ENCODE peak calls at places on chromosomes 7 and 10, in nine cellular contexts. Z is CD4-positive, alpha-beta T cell; I is A549; D is CD4-positive, alpha-beta memory T cell; W is uterus; O is thoracic aorta; N is H1; H is colonic mucosa; T is neural progenitor cell. B is an unnamed sample. For H3K9me3, the result is how much of the 10 kb centered on the place peaks cover.

GRCh38 chr10:27783660-27784059 is 38.0 kb upstream of the MKX start:
- DNase-seq in I (peak), N (peak), T (peak), Z (no peak), W (no peak), H (no peak), D (peak), O (no peak), B (no peak)

GRCh38 chr7:490461-491291 is 29.0 kb downstream of the PDGFA start:
- DNase-seq in H (no peak), T (no peak), W (no peak), Z (no peak), O (no peak), I (no peak), D (no peak), N (no peak), B (no peak)

GRCh38 chr10:52194188-52194587 is 119.9 kb upstream of the DKK1 start:
- DNase-seq in Z (no peak), T (no peak), O (no peak), N (no peak), I (no peak), D (no peak), W (no peak), H (no peak), B (no peak)

GRCh38 chr10:119737827-119738226 is 12.0 kb downstream of the INPP5F start:
- DNase-seq in N (no peak), O (no peak), I (peak), T (peak), H (peak), Z (no peak), D (no peak), W (peak), B (no peak)

GRCh38 chr7:136441835-136442234 is 426.6 kb upstream of the CHRM2 start:
- DNase-seq in T (no peak), D (no peak), O (no peak), Z (no peak), N (no peak), W (no peak), H (no peak), I (no peak), B (no peak)

GRCh38 chr10:96588601-96589419 is 2.0 kb upstream of the TM9SF3 start:
- DNase-seq in Z (no peak), O (no peak), T (no peak), W (no peak), D (no peak), H (no peak), I (no peak), N (no peak), B (no peak)

GRCh38 chr7:39589323-39590111 is 23.3 kb downstream of the YAE1 start:
- DNase-seq in N (peak), D (peak), I (no peak), H (no peak), O (no peak), W (no peak), T (peak), Z (peak), B (peak)

GRCh38 chr7:26375604-26376207 is 84.0 kb downstream of the SNX10 start:
- DNase-seq in I (no peak), D (no peak), T (peak), W (no peak), N (no peak), Z (no peak), O (no peak), H (no peak), B (no peak)

GRCh38 chr7:125033506-125033905 is 103.9 kb upstream of the POT1 start:
- DNase-seq in W (no peak), Z (no peak), T (no peak), O (no peak), I (no peak), H (no peak), N (no peak), D (no peak), B (no peak)

GRCh38 chr7:35570926-35571325 is 124.0 kb downstream of the HERPUD2 start:
- DNase-seq in D (no peak), N (no peak), T (no peak), I (no peak), W (no peak), O (no peak), H (no peak), Z (no peak), B (no peak)

GRCh38 chr7:126529254-126529653 is 723.5 kb downstream of the GRM8 start:
- DNase-seq in O (no peak), N (no peak), Z (no peak), T (no peak), W (no peak), D (no peak), H (no peak), I (no peak), B (no peak)

GRCh38 chr10:72315611-72316385 is 38.9 kb downstream of the DNAJB12 start:
- DNase-seq in H (peak), D (no peak), Z (no peak), T (no peak), O (peak), N (no peak), I (no peak), W (peak), B (no peak)

GRCh38 chr7:75993689-75994387 is 557 bp downstream of the TMEM120A start:
- DNase-seq in H (peak), I (peak), T (peak), O (peak), W (peak), D (no peak), Z (no peak), N (no peak), B (peak)

GRCh38 chr7:74027683-74028320 is at the start of gene ELN:
- DNase-seq in T (peak), I (no peak), D (no peak), Z (no peak), N (no peak), W (peak), O (peak), H (peak), B (no peak)

GRCh38 chr7:372939-373791 is 83.2 kb downstream of the FOXL3 start:
- DNase-seq in T (peak), W (peak), D (no peak), I (no peak), Z (no peak), N (no peak), O (no peak), H (peak), B (peak)

GRCh38 chr10:101095550-101096213 is 33.9 kb downstream of the KAZALD1 start:
- DNase-seq in W (no peak), O (no peak), T (peak), H (peak), D (peak), I (peak), N (peak), Z (peak), B (peak)

GRCh38 chr10:3192856-3193635 is 20.5 kb upstream of the PITRM1 start:
- DNase-seq in T (peak), D (peak), H (peak), Z (peak), I (peak), O (no peak), W (peak), N (no peak), B (peak)

GRCh38 chr10:123135415-123136141 is at the start of gene HMX3:
- DNase-seq in T (peak), N (no peak), D (no peak), W (no peak), H (no peak), O (no peak), Z (no peak), I (peak), B (no peak)

GRCh38 chr10:60917331-60918280 is 26.4 kb downstream of the RHOBTB1 start:
- DNase-seq in I (no peak), Z (no peak), H (no peak), W (no peak), N (no peak), D (no peak), T (no peak), O (no peak), B (no peak)

GRCh38 chr7:64101126-64101942 is 56.1 kb downstream of the ZNF727 start:
- DNase-seq in I (no peak), Z (no peak), N (no peak), W (no peak), T (no peak), H (no peak), D (no peak), O (no peak), B (no peak)
- H3K9me3 ChIP-seq in I (under half), Z (under half), N (under half), W (under half), T (under half), H (under half), D (under half), O (under half), B (under half)

DNA sequence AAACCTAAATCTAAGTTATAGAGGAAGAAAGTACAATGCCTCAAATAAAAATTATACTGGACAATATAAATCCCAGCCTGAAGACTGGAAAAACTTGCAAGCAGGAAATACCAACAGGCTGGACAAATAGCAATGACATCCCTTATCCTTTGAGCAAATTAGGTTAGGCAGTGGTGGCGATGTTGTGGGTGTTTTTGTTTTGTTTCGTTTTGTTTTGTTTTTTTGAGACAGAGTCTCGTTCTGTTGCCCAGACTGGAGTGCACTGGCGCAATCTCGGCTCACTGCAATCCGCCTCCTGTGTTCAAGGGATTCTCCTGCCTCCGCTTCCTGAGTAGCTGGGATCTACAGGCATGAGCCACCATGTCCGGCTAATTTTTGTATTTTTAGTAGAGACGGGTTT is 57.3 kb upstream of the TES start:
- DNase-seq in H (no peak), I (no peak), Z (no peak), T (no peak), O (no peak), D (no peak), W (no peak), N (no peak), B (no peak)
- H3K9me3 ChIP-seq in H (under half), I (under half), Z (under half), T (under half), O (under half), D (under half), W (under half), N (under half), B (under half)

GRCh38 chr7:131338173-131338572 is 10.5 kb downstream of the MKLN1 start:
- DNase-seq in O (no peak), T (no peak), D (no peak), H (no peak), W (no peak), I (no peak), N (no peak), Z (no peak), B (no peak)
- H3K9me3 ChIP-seq in O (under half), T (under half), D (under half), H (under half), W (under half), I (half or more), N (under half), Z (under half), B (under half)

GRCh38 chr10:133462512-133463305 is 9.0 kb downstream of the SCART1 start:
- DNase-seq in D (no peak), Z (no peak), I (no peak), H (no peak), T (no peak), W (no peak), O (no peak), N (no peak), B (no peak)

GRCh38 chr10:133461027-133461426 is 7.3 kb downstream of the SCART1 start:
- DNase-seq in D (no peak), H (no peak), N (no peak), I (no peak), T (no peak), W (no peak), Z (no peak), O (no peak), B (no peak)

GRCh38 chr10:133459454-133460207 is 5.9 kb downstream of the SCART1 start:
- DNase-seq in O (no peak), W (no peak), N (no peak), I (no peak), T (no peak), Z (no peak), H (peak), D (no peak), B (no peak)

GRCh38 chr10:133460208-133460769 is 6.5 kb downstream of the SCART1 start:
- DNase-seq in H (no peak), T (no peak), N (no peak), W (no peak), I (no peak), O (no peak), D (no peak), Z (no peak), B (no peak)

GRCh38 chr10:133461841-133462240 is 8.1 kb downstream of the SCART1 start:
- DNase-seq in H (no peak), Z (no peak), N (no peak), W (no peak), O (no peak), I (no peak), D (no peak), T (no peak), B (no peak)
- H3K9me3 ChIP-seq in H (under half), Z (under half), N (half or more), W (under half), O (under half), I (under half), D (under half), T (under half), B (under half)

GRCh38 chr10:21827308-21827707 is 176.2 kb downstream of the DNAJC1 start:
- DNase-seq in D (no peak), Z (no peak), I (no peak), W (no peak), H (no peak), N (no peak), T (no peak), O (no peak), B (no peak)

GRCh38 chr10:21831986-21832735 is 171.4 kb downstream of the DNAJC1 start:
- DNase-seq in I (no peak), H (no peak), W (no peak), T (no peak), D (no peak), Z (no peak), O (no peak), N (no peak), B (no peak)

GRCh38 chr10:21826725-21827124 is 176.8 kb downstream of the DNAJC1 start:
- DNase-seq in H (no peak), T (no peak), D (no peak), Z (no peak), O (no peak), W (no peak), N (no peak), I (no peak), B (no peak)

GRCh38 chr10:21832751-21833150 is 170.8 kb downstream of the DNAJC1 start:
- DNase-seq in H (no peak), W (no peak), O (no peak), N (no peak), D (no peak), T (no peak), I (no peak), Z (no peak), B (no peak)

DNA sequence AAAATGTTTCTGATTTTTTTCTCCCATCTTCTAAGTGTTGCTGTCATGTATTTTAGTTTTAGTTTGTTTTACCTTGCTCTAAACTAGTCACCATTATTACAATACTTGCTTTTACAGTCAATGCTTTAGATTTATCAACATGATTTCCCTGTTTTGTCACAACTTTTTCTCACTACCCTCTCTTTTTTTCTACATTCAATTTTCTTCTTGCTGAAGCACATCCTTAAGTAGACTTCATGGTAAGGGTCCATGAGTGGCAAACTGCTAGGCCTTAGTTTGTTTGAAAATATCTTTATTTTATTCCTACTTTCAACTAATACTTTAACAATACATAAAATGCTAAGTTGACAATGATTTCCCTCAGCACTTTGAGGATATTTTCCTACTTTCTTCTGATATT is 173.5 kb downstream of the DNAJC1 start:
- DNase-seq in T (no peak), O (no peak), D (no peak), W (no peak), N (no peak), Z (no peak), I (no peak), H (no peak), B (no peak)
- H3K9me3 ChIP-seq in T (half or more), O (half or more), D (under half), W (under half), N (under half), Z (half or more), I (half or more), H (under half), B (under half)

GRCh38 chr7:158112571-158113320 is 474.9 kb downstream of the PTPRN2 start:
- DNase-seq in H (no peak), T (no peak), W (no peak), N (no peak), I (no peak), Z (no peak), O (no peak), D (no peak), B (no peak)
- H3K9me3 ChIP-seq in H (under half), T (under half), W (under half), N (under half), I (under half), Z (under half), O (under half), D (under half), B (under half)

DNA sequence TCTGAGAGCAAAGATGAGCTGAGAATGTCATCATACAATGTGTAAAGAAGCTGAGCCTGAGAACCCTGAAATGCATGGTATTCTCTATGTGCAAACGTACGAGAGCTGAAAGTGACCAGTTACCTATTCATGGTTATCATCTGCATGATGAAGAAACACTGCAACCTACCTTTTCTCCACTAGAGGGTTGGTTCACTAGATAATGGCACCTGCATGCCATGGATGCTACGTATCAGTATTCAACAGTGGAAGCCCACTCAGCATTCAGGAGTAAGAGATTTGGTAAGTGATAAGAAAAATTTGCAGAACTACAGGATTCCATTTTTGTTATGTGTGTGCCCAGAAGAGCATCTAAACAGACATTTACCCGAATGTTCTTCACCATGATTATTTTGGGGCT is 145.4 kb downstream of the PTPRN2 start:
- DNase-seq in O (no peak), I (peak), D (no peak), H (no peak), W (no peak), Z (no peak), T (peak), N (no peak), B (no peak)
- H3K9me3 ChIP-seq in O (under half), I (under half), D (under half), H (under half), W (under half), Z (under half), T (under half), N (under half), B (under half)

GRCh38 chr10:131732631-131733127 is 168.1 kb upstream of the PPP2R2D start:
- DNase-seq in Z (no peak), T (no peak), I (no peak), W (no peak), N (no peak), O (no peak), D (no peak), H (no peak), B (no peak)
- H3K9me3 ChIP-seq in Z (under half), T (under half), I (under half), W (under half), N (under half), O (under half), D (under half), H (under half), B (under half)

B was measured in T-helper 17 cell.